ENCODE peak calls at places on chromosomes 11 and 22, in four cellular contexts. F is activated CD4-positive, CD25-positive, alpha-beta regulatory T cell; S is hippocampal formation; Q is skeletal muscle cell. W is an unnamed sample.

GRCh38 chr11:1130276-1131032 is 27.3 kb upstream of the MUC5AC start:
- DNase-seq in F (no peak), S (no peak), Q (no peak), W (no peak)

GRCh38 chr11:115579181-115579825 is 75.1 kb upstream of the CADM1 start:
- DNase-seq in F (no peak), S (no peak), Q (no peak), W (no peak)

GRCh38 chr11:128691802-128692749 is 1.8 kb upstream of the FLI1 start:
- DNase-seq in F (no peak), S (no peak), Q (no peak), W (peak; percentile 24)

GRCh38 chr11:109423860-109424190 is 1.8 kb downstream of the C11orf87 start:
- DNase-seq in F (no peak), S (no peak), Q (no peak), W (no peak)

GRCh38 chr11:34114014-34114413 is 8.6 kb downstream of the NAT10 start:
- DNase-seq in F (no peak), S (no peak), Q (no peak), W (no peak)

GRCh38 chr11:58578635-58579191 is at the start of gene ZFP91:
- DNase-seq in F (peak; percentile 97), S (peak; percentile 96), Q (peak; percentile 95), W (peak; percentile 83)

GRCh38 chr11:116229581-116229980 is 543.2 kb downstream of the BUD13 start:
- DNase-seq in F (no peak), S (peak; percentile 21), Q (no peak), W (no peak)

GRCh38 chr11:100855466-100856067 is 168.5 kb downstream of the ARHGAP42 start:
- DNase-seq in F (no peak), S (peak; percentile 71), Q (no peak), W (no peak)

GRCh38 chr11:46378811-46379482 is 2.5 kb upstream of the MDK start:
- DNase-seq in F (no peak), S (no peak), Q (no peak), W (no peak)

GRCh38 chr11:95829580-95830259 is 39.4 kb downstream of the CEP57 start:
- DNase-seq in F (no peak), S (no peak), Q (no peak), W (no peak)

GRCh38 chr11:9130297-9130696 is 38.9 kb upstream of the SCUBE2 start:
- DNase-seq in F (no peak), S (no peak), Q (no peak), W (no peak)

GRCh38 chr11:14809466-14809865 is 82.6 kb downstream of the CYP2R1 start:
- DNase-seq in F (no peak), S (no peak), Q (no peak), W (no peak)

GRCh38 chr11:124865902-124866851 is 945 bp downstream of the ROBO3 start:
- DNase-seq in F (no peak), S (no peak), Q (no peak), W (peak; percentile 76)

GRCh38 chr11:72243567-72244316 is at the start of gene PHOX2A:
- DNase-seq in F (no peak), S (no peak), Q (no peak), W (no peak)

GRCh38 chr11:112029460-112029859 is 4.3 kb downstream of the DLAT start:
- DNase-seq in F (no peak), S (no peak), Q (no peak), W (no peak)

GRCh38 chr11:16815047-16815767 is 76.8 kb downstream of the C11orf58 start:
- DNase-seq in F (no peak), S (no peak), Q (no peak), W (peak; percentile 20)

GRCh38 chr11:65446446-65447277 is 24.1 kb downstream of the NEAT1 start:
- DNase-seq in F (no peak), S (no peak), Q (no peak), W (no peak)

GRCh38 chr11:27253200-27253599 is 109.8 kb downstream of the CCDC34 start:
- DNase-seq in F (no peak), S (no peak), Q (no peak), W (no peak)

GRCh38 chr11:65448074-65448417 is 25.4 kb downstream of the NEAT1 start:
- DNase-seq in F (no peak), S (no peak), Q (no peak), W (no peak)

GRCh38 chr11:60872952-60873524 is 5.7 kb downstream of the ZP1 start:
- DNase-seq in F (no peak), S (no peak), Q (peak; percentile 91), W (no peak)

GRCh38 chr11:58394195-58394594 is 12.5 kb downstream of the OR5B3 start:
- DNase-seq in F (no peak), S (no peak), Q (peak; percentile 34), W (no peak)

GRCh38 chr11:119158467-119158866 is 9.6 kb downstream of the ABCG4 start:
- DNase-seq in F (no peak), S (no peak), Q (no peak), W (no peak)

GRCh38 chr11:65553301-65554001 is 4.7 kb downstream of the LTBP3 start:
- DNase-seq in F (peak; percentile 43), S (no peak), Q (no peak), W (no peak)

GRCh38 chr22:45526768-45527360 is 24.2 kb downstream of the FBLN1 start:
- DNase-seq in F (no peak), S (no peak), Q (no peak), W (no peak)

GRCh38 chr11:8222820-8223512 is 40.7 kb downstream of the LMO1 start:
- DNase-seq in F (no peak), S (no peak), Q (no peak), W (no peak)